ENCODE peak calls at places on chromosomes 6 and 20, in nine cellular contexts. X is MM.1S, Y is GM23248, B is hepatocyte, P is neural progenitor cell, T is IMR-90, D is astrocyte, I is neuronal stem cell, Q is HCT116. S is an unnamed sample.

GRCh38 chr6:28211840-28212509 is 13.1 kb upstream of the ZSCAN9 start:
- DNase-seq in X (no peak), Y (no peak), B (no peak), P (peak; percentile 38), T (no peak), D (no peak), I (peak; percentile 17), Q (no peak), S (peak; percentile 61)

GRCh38 chr6:150894935-150895686 is 29.6 kb downstream of the MTHFD1L start:
- DNase-seq in X (peak; percentile 55), Y (peak; percentile 39), B (peak; percentile 31), P (peak; percentile 13), T (peak; percentile 62), D (peak; percentile 65), I (no peak), Q (no peak), S (no peak)

GRCh38 chr6:115882771-115883170 is 177.9 kb downstream of the FRK start:
- DNase-seq in X (no peak), Y (no peak), B (no peak), P (no peak), T (no peak), D (no peak), I (no peak), Q (no peak), S (no peak)

GRCh38 chr6:12577124-12577845 is 139.3 kb upstream of the PHACTR1 start:
- DNase-seq in X (no peak), Y (no peak), B (peak; percentile 46), P (peak; percentile 21), T (peak; percentile 64), D (peak; percentile 64), I (no peak), Q (no peak), S (no peak)

GRCh38 chr6:108948252-108948651 is 100.0 kb downstream of the ARMC2 start:
- DNase-seq in X (no peak), Y (peak; percentile 10), B (no peak), P (no peak), T (no peak), D (no peak), I (no peak), Q (no peak), S (no peak)

GRCh38 chr6:146363838-146364607 is 179.6 kb upstream of the RAB32 start:
- DNase-seq in X (no peak), Y (no peak), B (no peak), P (no peak), T (no peak), D (no peak), I (no peak), Q (no peak), S (no peak)

GRCh38 chr20:3472105-3472504 is 1.3 kb downstream of the ATRN start:
- DNase-seq in X (no peak), Y (no peak), B (peak; percentile 18), P (no peak), T (no peak), D (no peak), I (no peak), Q (no peak), S (no peak)

GRCh38 chr6:109503327-109504224 is 20.6 kb upstream of the ZBTB24 start:
- DNase-seq in X (no peak), Y (no peak), B (no peak), P (no peak), T (no peak), D (no peak), I (no peak), Q (no peak), S (no peak)

GRCh38 chr6:5328800-5329199 is 67.5 kb downstream of the FARS2 start:
- DNase-seq in X (no peak), Y (no peak), B (no peak), P (no peak), T (no peak), D (no peak), I (no peak), Q (no peak), S (no peak)

GRCh38 chr20:23763345-23763744 is 12.6 kb upstream of the CST1 start:
- DNase-seq in X (no peak), Y (no peak), B (no peak), P (no peak), T (no peak), D (no peak), I (no peak), Q (no peak), S (no peak)

GRCh38 chr6:105849741-105850140 is 236.4 kb upstream of the PRDM1 start:
- DNase-seq in X (no peak), Y (peak; percentile 49), B (no peak), P (peak; percentile 16), T (peak; percentile 48), D (peak; percentile 11), I (no peak), Q (no peak), S (no peak)

GRCh38 chr6:111631930-111632460 is 26.3 kb upstream of the TRAF3IP2 start:
- DNase-seq in X (no peak), Y (no peak), B (peak; percentile 54), P (no peak), T (no peak), D (no peak), I (no peak), Q (no peak), S (peak; percentile 9)

GRCh38 chr6:25952535-25952934 is 10.1 kb upstream of the TRIM38 start:
- DNase-seq in X (no peak), Y (no peak), B (peak; percentile 26), P (no peak), T (no peak), D (no peak), I (no peak), Q (no peak), S (no peak)

GRCh38 chr6:25951296-25952032 is 11.1 kb upstream of the TRIM38 start:
- DNase-seq in X (no peak), Y (no peak), B (no peak), P (no peak), T (no peak), D (no peak), I (no peak), Q (no peak), S (no peak)

GRCh38 chr6:25949695-25950094 is 12.9 kb upstream of the TRIM38 start:
- DNase-seq in X (no peak), Y (no peak), B (no peak), P (no peak), T (no peak), D (no peak), I (no peak), Q (no peak), S (no peak)

GRCh38 chr6:25953733-25954132 is 8.9 kb upstream of the TRIM38 start:
- DNase-seq in X (no peak), Y (no peak), B (no peak), P (no peak), T (no peak), D (no peak), I (no peak), Q (no peak), S (no peak)

GRCh38 chr6:25950297-25950696 is 12.3 kb upstream of the TRIM38 start:
- DNase-seq in X (no peak), Y (no peak), B (no peak), P (no peak), T (no peak), D (no peak), I (no peak), Q (no peak), S (no peak)
- H3K9me3 ChIP-seq in X (no peaks in the 10 kb centered on the region), Y (no peaks in the 10 kb centered on the region), B (no peaks in the 10 kb centered on the region), P (no peaks in the 10 kb centered on the region), T (no peaks in the 10 kb centered on the region), D (no peaks in the 10 kb centered on the region), I (no peaks in the 10 kb centered on the region), Q (no peaks in the 10 kb centered on the region), S (no peaks in the 10 kb centered on the region)

DNA sequence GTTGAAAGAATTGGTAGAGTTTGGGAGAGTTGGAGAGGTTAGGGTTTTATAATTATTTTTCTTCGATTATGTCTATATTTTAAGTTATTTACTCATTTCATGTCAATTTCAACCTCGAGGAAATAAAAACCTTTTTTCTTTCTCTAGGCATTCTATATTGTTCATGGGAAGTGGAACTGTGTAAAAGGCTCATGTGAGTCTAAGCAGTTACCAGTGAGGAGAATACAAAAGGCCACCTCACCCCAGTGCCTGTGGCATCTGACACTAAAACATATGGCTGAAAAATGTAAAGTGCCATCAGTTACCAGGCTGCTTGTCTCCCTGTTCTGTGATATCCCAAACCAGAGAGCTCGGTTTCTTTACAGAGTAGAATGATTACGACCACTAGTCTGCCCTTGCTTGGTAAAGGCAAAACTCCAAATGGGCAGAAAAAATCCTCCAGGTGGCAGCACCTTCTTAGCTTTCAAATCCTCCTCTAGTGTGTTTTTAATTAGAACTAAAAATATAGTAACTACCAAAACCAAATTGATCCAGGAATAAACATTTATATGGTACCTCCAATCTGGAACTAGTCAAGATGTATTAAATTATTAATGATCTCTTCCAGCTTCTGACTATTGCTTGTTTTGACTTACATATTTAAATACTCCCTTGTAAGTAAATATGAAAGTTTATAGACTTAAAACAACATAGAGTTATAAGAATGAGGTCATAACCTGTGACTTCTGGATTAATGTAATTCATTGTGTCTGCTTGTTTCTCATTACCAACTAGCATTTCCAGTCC is 122.6 kb upstream of the MCHR2 start:
- DNase-seq in X (peak; percentile 56), Y (peak; percentile 78), B (peak; percentile 75), P (peak; percentile 74), T (peak; percentile 76), D (peak; percentile 53), I (peak; percentile 62), Q (peak; percentile 80), S (peak; percentile 82)
- H2AFZ ChIP-seq in X (no peak overlapping the region), Y (peak overlapping the region; percentile 68), B (no peak overlapping the region), P (no peak overlapping the region), T (peak overlapping the region; percentile 24), D (no peak overlapping the region), I (no peak overlapping the region), Q (no peak overlapping the region), S (no peak overlapping the region)

DNA sequence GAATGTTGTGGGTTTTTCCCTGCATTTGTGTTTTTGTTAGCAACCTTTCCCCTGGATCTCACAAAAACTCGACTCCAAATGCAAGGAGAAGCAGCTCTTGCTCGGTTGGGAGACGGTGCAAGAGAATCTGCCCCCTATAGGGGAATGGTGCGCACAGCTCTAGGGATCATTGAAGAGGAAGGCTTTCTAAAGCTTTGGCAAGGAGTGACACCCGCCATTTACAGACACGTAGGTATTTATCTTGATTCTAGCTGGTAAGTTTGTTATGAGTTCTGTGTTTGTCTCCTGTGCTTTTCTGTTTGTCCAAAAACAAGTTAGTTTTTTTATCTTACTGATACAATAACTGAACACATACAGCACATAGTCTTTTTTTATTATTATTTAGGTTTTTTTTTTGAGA is 3.0 kb downstream of the SLC25A27 start:
- DNase-seq in X (no peak), Y (no peak), B (peak; percentile 12), P (peak; percentile 74), T (no peak), D (no peak), I (no peak), Q (peak; percentile 24), S (peak; percentile 64)
- H3K9me3 ChIP-seq in X (no peaks in the 10 kb centered on the region), Y (no peaks in the 10 kb centered on the region), B (no peaks in the 10 kb centered on the region), P (no peaks in the 10 kb centered on the region), T (no peaks in the 10 kb centered on the region), D (no peaks in the 10 kb centered on the region), I (no peaks in the 10 kb centered on the region), Q (no peaks in the 10 kb centered on the region), S (no peaks in the 10 kb centered on the region)

DNA sequence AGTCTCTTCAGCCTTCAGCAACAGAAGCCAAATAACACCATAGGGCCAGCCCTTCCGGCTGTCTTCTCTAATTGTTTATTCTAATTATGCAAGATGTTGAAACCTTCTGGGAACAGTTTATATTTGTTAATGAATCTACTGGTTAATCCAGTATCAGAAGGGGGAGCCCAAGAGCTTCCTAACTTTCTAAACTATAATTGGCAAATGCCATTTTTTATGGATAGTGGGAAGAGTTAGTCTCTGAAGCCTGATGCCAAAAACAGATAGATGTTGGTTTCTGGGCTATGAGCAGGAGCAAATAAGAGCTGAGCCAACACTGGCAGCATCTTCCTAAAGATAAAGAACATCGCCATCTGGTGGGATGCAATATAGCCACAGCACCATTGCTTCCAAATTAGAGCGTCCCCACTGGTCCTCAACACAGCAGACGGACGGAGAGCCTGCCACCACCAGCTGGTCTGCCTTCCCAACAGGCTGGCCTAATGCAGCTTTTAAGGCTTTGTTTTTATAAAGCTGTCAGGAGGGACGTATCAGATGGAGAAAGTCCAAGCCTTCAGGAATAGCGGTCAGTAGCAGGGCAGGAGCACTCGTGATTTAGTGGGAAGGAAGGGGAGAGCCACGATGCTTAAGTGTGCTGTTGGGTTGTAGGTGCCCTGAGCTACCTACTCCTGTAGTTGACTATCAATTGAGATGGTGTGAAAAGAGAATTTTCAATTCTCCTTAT is 118.8 kb downstream of the RALGAPA2 start:
- DNase-seq in X (peak; percentile 62), Y (peak; percentile 81), B (peak; percentile 73), P (peak; percentile 87), T (peak; percentile 65), D (peak; percentile 28), I (peak; percentile 55), Q (peak; percentile 18), S (peak; percentile 80)
- H2AFZ ChIP-seq in X (no peak overlapping the region), Y (peak overlapping the region; percentile 49), B (no peak overlapping the region), P (no peak overlapping the region), T (peak overlapping the region; percentile 64), D (no peak overlapping the region), I (no peak overlapping the region), Q (no peak overlapping the region), S (no peak overlapping the region)

S was measured in Karpas-422.